ENCODE peak calls at places on chromosomes 3 and 15, in four cellular contexts. Z is endothelial cell of umbilical vein, K is A549, S is heart left ventricle. A is an unnamed sample.

GRCh38 chr15:41832875-41833274 is 5.0 kb downstream of the JMJD7 start:
- DNase-seq in S (no peak), K (no peak), Z (no peak), A (no peak)

GRCh38 chr3:146817705-146818104 is 212.6 kb upstream of the PLSCR5 start:
- DNase-seq in Z (peak; percentile 43), S (no peak), K (peak; percentile 10), A (no peak)

GRCh38 chr15:81491414-81492101 is 117.5 kb upstream of the TMC3 start:
- DNase-seq in Z (no peak), S (no peak), K (no peak), A (no peak)

GRCh38 chr15:42107483-42107882 is 13.1 kb upstream of the PLA2G4D start:
- DNase-seq in S (no peak), K (no peak), Z (no peak), A (no peak)

GRCh38 chr3:10389995-10390394 is 69.1 kb upstream of the SEC13 start:
- DNase-seq in S (no peak), Z (no peak), K (no peak), A (no peak)

GRCh38 chr3:33171580-33171979 is 47.0 kb downstream of the SUSD5 start:
- DNase-seq in K (no peak), S (no peak), Z (no peak), A (no peak)

GRCh38 chr15:64810499-64811326 is 14.7 kb downstream of the PIF1 start:
- DNase-seq in K (no peak), Z (no peak), S (no peak), A (no peak)

GRCh38 chr3:28069438-28069837 is 172.0 kb upstream of the CMC1 start:
- DNase-seq in K (no peak), S (no peak), Z (no peak), A (no peak)

GRCh38 chr3:126448141-126448892 is 27.4 kb downstream of the ZXDC start:
- DNase-seq in K (no peak), S (no peak), Z (no peak), A (no peak)

GRCh38 chr3:132342183-132342582 is 25.0 kb downstream of the ACP3 start:
- DNase-seq in Z (no peak), K (peak; percentile 9), S (no peak), A (no peak)

GRCh38 chr3:196726788-196727675 is 12.6 kb upstream of the PAK2 start:
- DNase-seq in Z (peak; percentile 40), K (no peak), S (no peak), A (peak; percentile 49)

GRCh38 chr15:41971089-41971892 is 1.1 kb downstream of the EHD4 start:
- DNase-seq in S (peak; percentile 63), K (peak; percentile 43), Z (peak; percentile 83), A (peak; percentile 73)

GRCh38 chr3:195123196-195123805 is 147.7 kb downstream of the XXYLT1 start:
- DNase-seq in K (no peak), S (no peak), Z (no peak), A (no peak)

GRCh38 chr3:127954642-127955041 is 39.6 kb downstream of the KBTBD12 start:
- DNase-seq in K (no peak), Z (no peak), S (peak; percentile 72), A (no peak)

GRCh38 chr15:45442497-45443135 is 64.3 kb upstream of the GATM start:
- DNase-seq in K (no peak), S (no peak), Z (no peak), A (no peak)

GRCh38 chr3:123869165-123869564 is 15.0 kb downstream of the MYLK start:
- DNase-seq in Z (no peak), K (no peak), S (no peak), A (no peak)

GRCh38 chr3:180011927-180012326 is 24.8 kb downstream of the PEX5L start:
- DNase-seq in Z (no peak), S (no peak), K (no peak), A (no peak)

GRCh38 chr3:149898771-149899170 is 71.9 kb downstream of the PFN2 start:
- DNase-seq in Z (peak; percentile 5), S (no peak), K (no peak), A (no peak)

GRCh38 chr3:44065311-44065710 is 176.4 kb upstream of the TOPAZ1 start:
- DNase-seq in Z (no peak), S (no peak), K (peak; percentile 21), A (peak; percentile 70)

GRCh38 chr15:75672646-75673425 is 25.1 kb downstream of the SNX33 start:
- DNase-seq in S (no peak), Z (peak; percentile 15), K (peak; percentile 32), A (no peak)

GRCh38 chr3:72095521-72095920 is 310.6 kb upstream of the PROK2 start:
- DNase-seq in Z (no peak), S (no peak), K (no peak), A (no peak)

GRCh38 chr3:59606638-59607262 is 556.9 kb upstream of the CFAP20DC start:
- DNase-seq in Z (no peak), K (no peak), S (no peak), A (no peak)

GRCh38 chr3:176906046-176906905 is 291.0 kb downstream of the TBL1XR1 start:
- DNase-seq in K (peak; percentile 10), S (peak; percentile 25), Z (peak; percentile 88), A (no peak)

DNA sequence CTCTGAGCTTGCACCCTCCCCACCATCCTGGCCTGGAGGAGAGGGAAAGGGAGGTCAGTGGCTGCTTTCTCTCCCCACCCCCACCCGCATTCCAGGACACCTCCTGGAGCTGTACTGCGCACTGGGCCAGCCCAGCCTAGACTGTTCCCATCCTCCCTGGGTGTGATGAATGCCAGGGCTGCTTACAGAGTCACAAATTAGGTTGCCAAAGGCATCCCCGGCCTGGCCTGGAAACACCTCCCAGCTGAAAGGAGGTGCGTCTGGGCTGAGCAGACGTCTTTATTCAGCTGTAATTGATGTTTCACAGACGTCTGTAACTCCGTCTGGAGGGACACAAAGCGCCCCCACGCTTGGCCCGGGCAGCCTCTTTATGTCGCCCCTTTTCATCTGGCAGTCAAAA is 47.6 kb downstream of the RHCG start:
- DNase-seq in S (no peak), K (no peak), Z (no peak), A (no peak)
- TF ChIP-seq POLR2A in S (no peak), K (no peak), Z (no peak), A (no peak)

GRCh38 chr15:59250249-59250648 is 43.6 kb downstream of the LDHAL6B start:
- DNase-seq in S (no peak), Z (no peak), K (no peak), A (no peak)
- TF ChIP-seq POLR2A in S (no peak), Z (no peak), K (no peak), A (no peak)

DNA sequence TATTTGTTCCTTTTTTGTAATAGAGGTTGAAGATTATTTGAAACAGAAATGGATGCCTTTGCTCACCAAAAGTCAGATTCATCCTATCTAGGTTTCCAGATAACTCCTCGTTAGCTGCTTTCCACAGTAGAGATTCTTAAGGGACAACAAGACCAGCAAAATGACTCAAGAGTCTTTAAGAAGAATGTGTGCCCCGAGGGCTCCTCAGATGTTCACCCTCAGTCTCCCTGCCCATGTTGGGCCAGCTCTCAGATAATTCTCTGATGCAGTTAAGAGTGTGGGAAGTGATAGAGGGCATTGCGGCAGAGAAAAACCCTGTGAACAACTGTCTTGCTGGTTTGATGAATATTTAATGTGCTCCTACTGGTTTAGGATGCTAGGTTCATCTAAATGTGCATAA is 251.1 kb downstream of the PTPRG start:
- DNase-seq in Z (no peak), S (no peak), K (no peak), A (no peak)
- TF ChIP-seq POLR2A in Z (no peak), S (no peak), K (no peak), A (no peak)

DNA sequence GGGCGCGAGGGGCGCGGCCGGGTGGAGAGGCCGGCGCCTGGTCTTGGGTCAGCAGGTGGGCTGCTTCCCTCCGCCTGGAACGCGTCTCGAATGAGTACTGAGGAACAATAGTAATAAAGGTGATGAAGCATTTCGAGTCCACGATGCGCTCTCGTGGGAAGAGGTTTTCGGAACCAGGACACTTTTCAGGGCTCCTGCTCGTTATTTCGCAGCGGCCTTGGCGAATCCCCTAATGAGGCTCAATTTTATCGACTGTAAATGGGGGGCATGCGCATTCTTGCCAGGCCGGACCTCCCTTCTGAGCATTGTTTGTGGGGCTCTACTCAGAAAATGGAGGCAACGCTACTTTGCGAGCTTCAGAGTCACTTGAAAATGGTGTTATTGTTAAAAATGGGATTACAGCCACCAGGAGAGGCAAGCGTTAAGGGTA is 1.2 kb downstream of the NR2C2 start:
- DNase-seq in S (no peak), Z (no peak), K (peak; percentile 21), A (no peak)
- TF ChIP-seq POLR2A in S (no peak), Z (no peak), K (peak; percentile 64), A (no peak)

GRCh38 chr15:92882697-92883642 is 17.2 kb upstream of the CHD2 start:
- DNase-seq in Z (no peak), S (peak; percentile 41), K (no peak), A (no peak)
- TF ChIP-seq POLR2A in Z (peak; percentile 86), S (peak; percentile 53), K (peak; percentile 100), A (peak; percentile 99)

GRCh38 chr15:69253156-69253555 is 45.6 kb upstream of the PAQR5 start:
- DNase-seq in Z (peak; percentile 89), S (no peak), K (peak; percentile 48), A (peak; percentile 23)
- TF ChIP-seq POLR2A in Z (no peak), S (no peak), K (no peak), A (no peak)

GRCh38 chr15:33194704-33195261 is at the start of gene FMN1:
- DNase-seq in S (peak; percentile 91), K (peak; percentile 95), Z (peak; percentile 97), A (peak; percentile 92)
- TF ChIP-seq POLR2A in S (peak; percentile 43), K (no peak), Z (no peak), A (peak; percentile 6)

GRCh38 chr15:66502491-66502890 is 2.2 kb downstream of the RPL4 start:
- DNase-seq in K (no peak), S (no peak), Z (no peak), A (no peak)
- TF ChIP-seq POLR2A in K (no peak), S (no peak), Z (no peak), A (no peak)

GRCh38 chr3:50273689-50274065 is 4.7 kb downstream of the SEMA3B start:
- DNase-seq in Z (no peak), S (no peak), K (no peak), A (no peak)

GRCh38 chr3:50274371-50275104 is 4.3 kb upstream of the LSMEM2 start:
- DNase-seq in K (peak; percentile 81), S (peak; percentile 58), Z (peak; percentile 70), A (peak; percentile 68)

GRCh38 chr3:50271314-50272072 is 2.5 kb downstream of the SEMA3B start:
- DNase-seq in K (no peak), Z (no peak), S (no peak), A (no peak)

GRCh38 chr3:50270841-50271240 is 1.9 kb downstream of the SEMA3B start:
- DNase-seq in S (no peak), K (no peak), Z (no peak), A (no peak)

GRCh38 chr3:50272911-50273688 is 4.2 kb downstream of the SEMA3B start:
- DNase-seq in K (peak; percentile 74), S (peak; percentile 88), Z (peak; percentile 84), A (peak; percentile 94)
- TF ChIP-seq POLR2A in K (no peak), S (no peak), Z (no peak), A (no peak)